ENCODE peak calls at places on chromosome 21, in four cellular contexts. O is epithelial cell of proximal tubule, A is mucosa of descending colon, D is AG10803. H is an unnamed sample.

GRCh38 chr21:27739187-27739586 is 772.3 kb upstream of the ADAMTS5 start:
- DNase-seq in A (no peak), O (no peak), D (no peak), H (no peak)

GRCh38 chr21:27813750-27814149 is 846.9 kb upstream of the ADAMTS5 start:
- DNase-seq in A (no peak), O (no peak), D (no peak), H (no peak)

GRCh38 chr21:32733356-32733755 is 5.5 kb upstream of the SYNJ1 start:
- DNase-seq in O (no peak), D (no peak), A (no peak), H (no peak)

GRCh38 chr21:46118305-46118870 is 20.5 kb downstream of the COL6A2 start:
- DNase-seq in O (no peak), A (no peak), D (no peak), H (no peak)

GRCh38 chr21:33789697-33790096 is 125.9 kb downstream of the ATP5PO start:
- DNase-seq in A (no peak), D (peak), O (no peak), H (peak)

GRCh38 chr21:21101911-21102310 is 103.7 kb downstream of the NCAM2 start:
- DNase-seq in O (no peak), A (peak), D (peak), H (peak)

GRCh38 chr21:36064085-36064460 is 3.7 kb upstream of the SETD4 start:
- DNase-seq in A (no peak), O (no peak), D (no peak), H (no peak)

GRCh38 chr21:26096972-26097371 is 73.6 kb downstream of the APP start:
- DNase-seq in O (no peak), D (no peak), A (no peak), H (no peak)

GRCh38 chr21:46055863-46056281 is 42.0 kb upstream of the COL6A2 start:
- DNase-seq in A (peak), O (no peak), D (no peak), H (no peak)

GRCh38 chr21:29938968-29939858 is 583 bp downstream of the GRIK1 start:
- DNase-seq in D (no peak), A (no peak), O (no peak), H (peak)

GRCh38 chr21:43306911-43307676 is 119.8 kb downstream of the SIK1 start:
- DNase-seq in D (peak), O (no peak), A (no peak), H (peak)

GRCh38 chr21:34054259-34054658 is 19.1 kb upstream of the MRPS6 start:
- DNase-seq in D (no peak), O (no peak), A (peak), H (no peak)

GRCh38 chr21:33264561-33264960 is 1.6 kb upstream of the IL10RB start:
- DNase-seq in A (no peak), O (no peak), D (no peak), H (no peak)

GRCh38 chr21:19130379-19131028 is 726.9 kb upstream of the TMPRSS15 start:
- DNase-seq in O (no peak), A (no peak), D (no peak), H (no peak)

GRCh38 chr21:33007747-33008146 is 18.0 kb upstream of the OLIG2 start:
- DNase-seq in D (no peak), O (no peak), A (no peak), H (no peak)

GRCh38 chr21:46131721-46132651 is 23.4 kb downstream of the FTCD start:
- DNase-seq in A (no peak), D (no peak), O (no peak), H (no peak)

GRCh38 chr21:28138272-28138671 is 854.4 kb downstream of the LTN1 start:
- DNase-seq in O (no peak), D (peak), A (no peak), H (no peak)

GRCh38 chr21:45721656-45722055 is 78.1 kb downstream of the PCBP3 start:
- DNase-seq in A (no peak), D (no peak), O (no peak), H (no peak)

GRCh38 chr21:33799378-33800090 is 116.1 kb downstream of the ATP5PO start:
- DNase-seq in O (no peak), D (no peak), A (no peak), H (no peak)

GRCh38 chr21:38467369-38467768 is 30.9 kb downstream of the ERG start:
- DNase-seq in D (no peak), O (no peak), A (no peak), H (no peak)

GRCh38 chr21:35540950-35541632 is 492.0 kb upstream of the RUNX1 start:
- DNase-seq in A (no peak), O (no peak), D (peak), H (no peak)

GRCh38 chr21:20592482-20592881 is 405.7 kb upstream of the NCAM2 start:
- DNase-seq in A (no peak), O (no peak), D (no peak), H (no peak)

GRCh38 chr21:15667010-15667409 is 62.8 kb upstream of the USP25 start:
- DNase-seq in O (peak), D (peak), A (no peak), H (peak)

GRCh38 chr21:43903451-43904091 is 38.5 kb downstream of the AGPAT3 start:
- DNase-seq in O (no peak), A (peak), D (no peak), H (no peak)

GRCh38 chr21:44485254-44485793 is 30.0 kb downstream of the LRRC3 start:
- DNase-seq in O (no peak), A (peak), D (peak), H (peak)

GRCh38 chr21:31926498-31926897 is 53.7 kb downstream of the HUNK start:
- DNase-seq in A (no peak), O (no peak), D (no peak), H (no peak)

GRCh38 chr21:46065215-46065992 is 32.5 kb upstream of the COL6A2 start:
- DNase-seq in O (no peak), D (peak), A (no peak), H (peak)

GRCh38 chr21:38249879-38250278 is 6.9 kb upstream of the KCNJ15 start:
- DNase-seq in D (no peak), A (no peak), O (no peak), H (no peak)

GRCh38 chr21:34537838-34538237 is 25.8 kb upstream of the KCNE1 start:
- DNase-seq in A (no peak), O (no peak), D (peak), H (no peak)

GRCh38 chr21:29586696-29587095 is 288.0 kb downstream of the BACH1 start:
- DNase-seq in A (no peak), O (no peak), D (peak), H (peak)

GRCh38 chr21:35051287-35051818 is 2.3 kb upstream of the RUNX1 start:
- DNase-seq in A (peak), O (no peak), D (peak), H (peak)

GRCh38 chr21:34889537-34890257 is 159.4 kb downstream of the RUNX1 start:
- DNase-seq in A (peak), O (no peak), D (peak), H (peak)

GRCh38 chr21:46041183-46041582 is 56.7 kb upstream of the COL6A2 start:
- DNase-seq in D (no peak), O (no peak), A (no peak), H (no peak)

DNA sequence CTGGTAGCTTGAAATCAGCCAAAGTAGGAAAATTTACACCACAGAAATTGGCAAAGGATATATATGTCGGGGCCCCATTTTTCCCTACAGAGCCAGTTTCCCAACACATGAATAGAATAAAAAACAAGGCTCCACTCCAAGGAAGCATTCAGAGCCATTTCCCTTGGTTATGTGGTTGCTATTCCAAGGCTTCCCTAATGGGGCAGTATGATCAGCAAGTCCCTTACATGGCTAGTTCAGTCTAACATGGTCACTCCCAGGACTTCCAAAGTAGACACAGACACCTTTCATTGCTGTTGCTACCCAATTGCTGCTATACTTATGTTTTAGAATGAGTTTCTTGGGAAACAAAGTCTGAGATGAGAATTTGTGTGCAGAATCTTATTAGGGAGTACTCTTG is 93.1 kb downstream of the C21orf91 start:
- DNase-seq in D (peak), O (no peak), A (no peak), H (peak)
- TF ChIP-seq CTCF in D (peak), O (peak), A (no peak), H (peak)

GRCh38 chr21:40386981-40387380 is 460.0 kb downstream of the DSCAM start:
- DNase-seq in A (no peak), D (no peak), O (no peak), H (no peak)

GRCh38 chr21:40383951-40384350 is 463.0 kb downstream of the DSCAM start:
- DNase-seq in A (no peak), O (no peak), D (no peak), H (no peak)

GRCh38 chr21:40388046-40388445 is 458.9 kb downstream of the DSCAM start:
- DNase-seq in A (no peak), O (no peak), D (no peak), H (no peak)

GRCh38 chr21:40385883-40386282 is 461.1 kb downstream of the DSCAM start:
- DNase-seq in A (no peak), O (no peak), D (no peak), H (no peak)

DNA sequence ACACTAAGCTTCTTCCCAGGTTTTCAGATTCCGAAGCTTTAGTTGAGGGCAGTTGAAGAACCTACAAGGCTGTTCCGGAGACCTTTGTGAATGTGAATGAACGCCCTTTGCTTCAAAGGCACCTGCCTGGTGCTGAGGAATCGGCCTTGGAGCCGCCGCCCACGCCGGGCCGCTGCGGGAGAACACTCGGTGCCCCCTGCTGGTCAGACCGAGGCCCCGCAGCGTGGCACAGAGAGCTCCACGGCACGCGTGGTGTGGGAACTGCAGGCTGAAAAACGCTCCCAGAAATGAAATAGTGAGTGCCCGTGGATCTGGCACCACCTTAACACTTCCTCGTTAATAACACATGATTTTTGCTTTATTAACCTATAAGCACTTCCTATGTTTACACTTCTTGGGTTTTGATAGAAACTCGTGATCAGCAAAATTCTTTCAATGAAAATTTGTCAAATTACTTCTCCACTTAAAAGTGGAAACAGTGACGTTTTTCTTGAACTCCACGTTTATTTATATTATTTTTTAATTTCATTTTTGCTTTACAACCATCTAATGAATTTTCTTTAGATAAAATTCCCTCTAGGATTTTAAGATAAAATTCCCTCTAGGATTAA is 460.6 kb downstream of the DSCAM start:
- DNase-seq in D (no peak), O (no peak), A (peak), H (no peak)
- TF ChIP-seq CTCF in D (peak), O (peak), A (peak), H (peak)

DNA sequence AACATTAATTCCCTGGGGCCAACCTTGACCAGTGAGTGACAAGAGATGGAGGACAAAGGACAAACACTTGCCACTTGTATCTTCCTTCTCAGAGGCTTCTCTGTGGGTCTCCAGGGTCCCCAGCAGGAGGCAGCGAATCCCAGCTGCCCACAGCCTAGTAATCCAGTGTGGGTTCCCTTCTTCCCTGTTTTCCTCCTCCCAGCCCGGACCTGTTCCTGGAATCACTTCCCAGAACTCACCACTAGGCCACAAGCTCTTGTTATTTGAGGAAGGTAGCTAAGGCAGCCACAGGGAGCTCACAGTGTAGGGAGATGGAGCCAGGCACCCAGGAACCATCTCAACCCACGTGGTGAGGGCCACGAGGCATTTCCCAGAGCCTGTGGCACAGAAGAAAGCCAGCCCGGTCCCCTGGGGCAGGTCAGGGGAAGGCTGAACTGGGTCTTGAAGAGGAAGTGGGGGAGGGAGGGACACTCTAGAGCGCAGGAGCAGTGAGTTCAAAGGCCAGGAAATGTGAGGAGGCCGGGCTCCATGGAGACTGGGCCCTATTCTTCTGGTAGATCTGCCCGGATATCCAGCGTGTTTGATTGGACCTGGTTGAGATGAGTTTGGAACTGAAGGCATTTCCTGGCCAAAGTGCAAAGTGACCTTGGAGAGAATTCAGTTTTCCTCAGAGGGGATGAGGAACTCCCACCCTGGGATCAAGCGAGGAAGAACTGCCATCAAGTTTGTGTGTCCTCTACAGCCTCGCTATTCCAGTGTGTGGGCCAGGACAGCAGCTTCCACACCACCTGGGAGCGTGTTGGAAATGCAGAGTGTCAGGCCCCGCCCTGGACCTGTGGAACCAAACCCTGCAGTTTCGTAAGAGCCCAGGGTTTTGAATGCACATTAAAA is 20.3 kb upstream of the C2CD2 start:
- DNase-seq in A (no peak), D (no peak), O (no peak), H (no peak)
- TF ChIP-seq CTCF in A (no peak), D (peak), O (peak), H (peak)

DNA sequence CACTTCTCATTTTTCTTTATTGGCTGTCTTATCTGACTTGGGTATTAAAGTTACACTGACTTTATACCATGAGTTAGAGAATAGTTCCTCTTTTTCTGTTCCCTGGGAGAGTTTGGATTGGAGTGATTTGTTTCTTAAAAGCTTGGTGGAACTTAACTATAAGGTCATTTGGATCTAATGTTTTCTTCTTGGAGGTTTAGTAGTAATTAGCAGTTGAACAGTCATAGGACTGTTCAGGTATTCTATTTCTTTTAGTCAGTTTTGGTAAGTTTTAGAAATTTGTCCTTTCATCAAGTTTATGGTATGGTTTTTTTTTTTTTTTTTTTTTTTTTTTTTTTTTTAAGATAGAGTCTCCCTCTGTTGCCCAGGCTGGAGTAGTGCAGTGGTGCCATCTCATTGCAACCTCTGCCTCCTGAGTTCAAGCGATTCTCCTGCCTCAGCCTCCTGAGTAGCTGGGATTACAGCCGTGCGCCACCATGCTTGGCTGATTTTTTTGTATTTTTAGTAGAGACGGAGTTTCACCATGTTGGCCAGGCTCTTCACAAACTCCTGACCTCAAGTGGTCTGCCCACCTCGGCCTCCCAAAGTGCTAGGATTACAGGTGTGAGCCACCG is 6.3 kb downstream of the TTC3 start:
- DNase-seq in A (no peak), O (no peak), D (no peak), H (no peak)
- TF ChIP-seq CTCF in A (no peak), O (peak), D (peak), H (peak)

H was measured in choroid plexus epithelial cell.